ENCODE peak calls at places on chromosomes 5 and 9, in six cellular contexts. I, K, L, Q, U and M are unnamed samples.

GRCh38 chr5:149213264-149213663 is 58.4 kb upstream of the AFAP1L1 start:
- DNase-seq in I (no peak), Q (no peak), K (no peak), L (no peak), U (no peak), M (no peak)

GRCh38 chr5:117454716-117455212 is 880.1 kb upstream of the SEMA6A start:
- DNase-seq in L (peak), I (peak), U (peak), Q (peak), K (peak), M (peak)

GRCh38 chr9:100534401-100534800 is 43.5 kb upstream of the CAVIN4 start:
- DNase-seq in I (no peak), Q (no peak), L (no peak), K (no peak), U (no peak), M (no peak)

GRCh38 chr9:16434522-16434921 is 435.9 kb downstream of the BNC2 start:
- DNase-seq in K (no peak), L (no peak), I (no peak), U (no peak), Q (no peak), M (no peak)

GRCh38 chr5:94908889-94909480 is 290.5 kb downstream of the SLF1 start:
- DNase-seq in U (peak), K (no peak), L (peak), Q (no peak), I (no peak), M (no peak)

GRCh38 chr5:6158974-6159863 is 219.1 kb downstream of the MED10 start:
- DNase-seq in K (no peak), I (no peak), U (no peak), Q (no peak), L (no peak), M (no peak)

GRCh38 chr5:5980601-5981000 is 397.7 kb downstream of the MED10 start:
- DNase-seq in L (no peak), I (no peak), K (no peak), U (no peak), Q (no peak), M (no peak)

GRCh38 chr5:88118179-88118578 is 150.5 kb downstream of the TMEM161B start:
- DNase-seq in I (no peak), Q (no peak), U (no peak), L (no peak), K (no peak), M (no peak)

GRCh38 chr5:111169269-111169668 is 54.9 kb upstream of the CAMK4 start:
- DNase-seq in U (no peak), Q (no peak), L (no peak), I (no peak), K (no peak), M (no peak)

GRCh38 chr5:82105457-82105856 is 133.6 kb downstream of the ATG10 start:
- DNase-seq in K (no peak), I (no peak), Q (no peak), U (no peak), L (no peak), M (no peak)

GRCh38 chr5:73896117-73896516 is 270.1 kb downstream of the ARHGEF28 start:
- DNase-seq in L (no peak), I (no peak), U (no peak), Q (no peak), K (no peak), M (no peak)

GRCh38 chr5:132026516-132027008 is 15.1 kb upstream of the ACSL6 start:
- DNase-seq in U (no peak), L (no peak), Q (no peak), K (peak), I (no peak), M (no peak)

GRCh38 chr5:175590471-175590881 is 67.4 kb upstream of the HRH2 start:
- DNase-seq in L (no peak), U (no peak), Q (no peak), I (no peak), K (no peak), M (no peak)

GRCh38 chr9:110923601-110924000 is 114.7 kb downstream of the LPAR1 start:
- DNase-seq in L (no peak), Q (no peak), K (no peak), U (no peak), I (no peak), M (no peak)

GRCh38 chr9:122827759-122828090 is 663 bp downstream of the PDCL start:
- DNase-seq in Q (no peak), L (no peak), I (no peak), K (no peak), U (peak), M (no peak)

GRCh38 chr9:118281787-118282186 is 577.6 kb downstream of the TLR4 start:
- DNase-seq in K (no peak), U (no peak), L (no peak), I (no peak), Q (no peak), M (no peak)

GRCh38 chr9:109166771-109167601 is at the start of gene FRRS1L:
- DNase-seq in Q (no peak), K (no peak), L (no peak), I (no peak), U (no peak), M (no peak)

GRCh38 chr9:108963459-108964143 is 29.4 kb downstream of the ABITRAM start:
- DNase-seq in L (peak), I (no peak), Q (no peak), U (no peak), K (no peak), M (no peak)

GRCh38 chr9:13607746-13608445 is 328.4 kb upstream of the MPDZ start:
- DNase-seq in L (no peak), I (no peak), K (no peak), U (no peak), Q (no peak), M (no peak)

GRCh38 chr9:89426389-89426961 is 71.4 kb downstream of the SEMA4D start:
- DNase-seq in K (no peak), U (peak), Q (no peak), L (no peak), I (no peak), M (peak)

GRCh38 chr9:130304141-130304540 is 38.6 kb downstream of the HMCN2 start:
- DNase-seq in U (no peak), I (no peak), L (no peak), K (no peak), Q (no peak), M (no peak)

GRCh38 chr5:178115136-178115834 is 2.0 kb downstream of the N4BP3 start:
- DNase-seq in I (no peak), K (no peak), U (peak), L (no peak), Q (no peak), M (no peak)

GRCh38 chr5:14713476-14714384 is 49.2 kb downstream of the OTULIN start:
- DNase-seq in U (no peak), L (no peak), I (no peak), Q (no peak), K (no peak), M (no peak)

GRCh38 chr9:86788456-86788855 is 158.8 kb downstream of the GAS1 start:
- DNase-seq in U (no peak), K (no peak), L (no peak), Q (no peak), I (no peak), M (no peak)

GRCh38 chr9:85067792-85068191 is 398.3 kb downstream of the NTRK2 start:
- DNase-seq in I (no peak), U (no peak), Q (no peak), L (no peak), K (no peak), M (peak)

GRCh38 chr5:21723500-21723899 is 1129.6 kb downstream of the CDH12 start:
- DNase-seq in K (no peak), U (no peak), Q (no peak), I (no peak), L (no peak), M (no peak)

GRCh38 chr9:106954974-106955850 is 92.2 kb downstream of the ZNF462 start:
- DNase-seq in K (no peak), L (no peak), I (no peak), Q (no peak), U (no peak), M (no peak)

GRCh38 chr5:110038297-110038997 is 348.7 kb downstream of the MAN2A1 start:
- DNase-seq in L (no peak), Q (no peak), I (no peak), U (no peak), K (no peak), M (no peak)

GRCh38 chr5:175797521-175798038 is 73.8 kb upstream of the CPLX2 start:
- DNase-seq in U (no peak), L (no peak), K (no peak), I (no peak), Q (no peak), M (no peak)

GRCh38 chr5:89064054-89064453 is 181.1 kb upstream of the MEF2C start:
- DNase-seq in Q (no peak), K (no peak), U (no peak), I (no peak), L (no peak), M (no peak)

GRCh38 chr9:131997779-131998178 is 81.9 kb downstream of the MED27 start:
- DNase-seq in U (no peak), I (no peak), L (no peak), K (no peak), Q (no peak), M (no peak)

GRCh38 chr5:134592141-134592746 is 40.4 kb downstream of the SAR1B start:
- DNase-seq in Q (no peak), I (peak), L (no peak), U (peak), K (no peak), M (no peak)

GRCh38 chr5:91070761-91071429 is 312.2 kb downstream of the ARRDC3 start:
- DNase-seq in I (no peak), U (no peak), Q (no peak), L (no peak), K (no peak), M (no peak)

GRCh38 chr9:107644774-107645463 is 155.3 kb upstream of the KLF4 start:
- DNase-seq in K (peak), L (no peak), I (no peak), Q (peak), U (no peak), M (no peak)

GRCh38 chr5:135993894-135994514 is 34.8 kb upstream of the TGFBI start:
- DNase-seq in K (no peak), Q (no peak), U (no peak), L (no peak), I (no peak), M (no peak)

GRCh38 chr9:117737721-117738226 is 33.6 kb downstream of the TLR4 start:
- DNase-seq in I (no peak), K (no peak), L (no peak), U (no peak), Q (no peak), M (no peak)

GRCh38 chr5:59873113-59873512 is 20.4 kb downstream of the PDE4D start:
- DNase-seq in K (no peak), I (no peak), L (no peak), Q (no peak), U (no peak), M (no peak)

GRCh38 chr9:121048175-121048574 is 1.9 kb downstream of the C5 start:
- DNase-seq in L (no peak), Q (no peak), I (no peak), U (no peak), K (no peak), M (no peak)

GRCh38 chr5:10653033-10653432 is 89.2 kb downstream of the ANKRD33B start:
- DNase-seq in Q (peak), K (no peak), I (no peak), U (no peak), L (no peak), M (no peak)

GRCh38 chr9:70791936-70792335 is 329.5 kb downstream of the TRPM3 start:
- DNase-seq in K (no peak), Q (no peak), I (no peak), L (no peak), U (no peak), M (no peak)
- TF ChIP-seq CTCF in K (no peak), Q (no peak), I (no peak), L (no peak), U (no peak), M (no peak)

GRCh38 chr5:54325610-54326311 is 15.4 kb upstream of the ARL15 start:
- DNase-seq in L (peak), Q (no peak), U (no peak), K (no peak), I (no peak), M (no peak)

GRCh38 chr5:54320256-54320655 is 9.9 kb upstream of the ARL15 start:
- DNase-seq in Q (no peak), K (no peak), L (no peak), U (no peak), I (no peak), M (no peak)

GRCh38 chr5:54324651-54325271 is 14.4 kb upstream of the ARL15 start:
- DNase-seq in U (no peak), I (no peak), Q (no peak), L (no peak), K (no peak), M (no peak)

GRCh38 chr5:54325272-54325609 is 14.9 kb upstream of the ARL15 start:
- DNase-seq in Q (no peak), L (no peak), I (no peak), K (no peak), U (no peak), M (no peak)

DNA sequence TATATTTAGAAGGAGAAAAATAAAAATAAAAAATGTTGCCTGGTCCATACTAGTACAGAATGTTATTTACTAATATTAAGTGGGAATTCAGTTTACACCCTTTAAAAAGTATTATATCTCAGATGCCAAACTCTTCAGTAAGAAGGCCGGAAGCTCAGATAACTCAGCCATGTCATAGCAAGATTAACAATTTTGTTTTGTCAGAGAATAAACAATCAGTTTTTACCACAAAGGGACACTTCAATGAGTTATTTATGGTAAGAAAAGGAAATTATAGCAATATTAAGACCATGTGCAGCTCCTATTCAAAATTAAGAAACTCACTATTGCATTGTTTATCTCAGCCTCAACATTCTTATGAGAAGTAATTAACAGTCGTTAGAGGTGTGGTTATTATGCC is 13.1 kb upstream of the ARL15 start:
- DNase-seq in I (no peak), U (no peak), Q (no peak), K (no peak), L (no peak), M (no peak)
- H3K4me3 ChIP-seq in I (no peak), U (no peak), Q (no peak), K (no peak), L (no peak), M (no peak)

DNA sequence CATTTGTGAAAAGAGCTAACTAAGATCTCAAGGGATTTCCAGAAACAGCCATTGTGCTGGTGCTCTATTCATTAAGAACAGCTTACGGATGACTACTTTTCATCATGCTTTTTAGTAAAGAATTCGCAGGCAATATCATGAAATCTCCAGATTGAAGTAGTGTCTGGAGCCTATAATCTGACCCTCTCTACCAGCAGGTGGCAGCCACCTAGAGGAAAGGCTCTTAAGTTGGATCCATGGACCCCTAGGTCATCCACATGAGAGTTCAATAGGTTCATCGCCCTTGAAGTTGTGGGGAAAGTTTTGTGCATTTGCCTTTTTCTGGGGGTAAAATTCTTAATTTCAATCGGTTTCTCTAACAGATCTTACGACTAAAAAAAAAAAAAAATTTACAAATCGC is 82.3 kb downstream of the SLC1A3 start:
- DNase-seq in L (peak), Q (no peak), I (no peak), U (peak), K (no peak), M (no peak)
- TF ChIP-seq CTCF in L (peak), Q (no peak), I (peak), U (peak), K (peak), M (peak)

DNA sequence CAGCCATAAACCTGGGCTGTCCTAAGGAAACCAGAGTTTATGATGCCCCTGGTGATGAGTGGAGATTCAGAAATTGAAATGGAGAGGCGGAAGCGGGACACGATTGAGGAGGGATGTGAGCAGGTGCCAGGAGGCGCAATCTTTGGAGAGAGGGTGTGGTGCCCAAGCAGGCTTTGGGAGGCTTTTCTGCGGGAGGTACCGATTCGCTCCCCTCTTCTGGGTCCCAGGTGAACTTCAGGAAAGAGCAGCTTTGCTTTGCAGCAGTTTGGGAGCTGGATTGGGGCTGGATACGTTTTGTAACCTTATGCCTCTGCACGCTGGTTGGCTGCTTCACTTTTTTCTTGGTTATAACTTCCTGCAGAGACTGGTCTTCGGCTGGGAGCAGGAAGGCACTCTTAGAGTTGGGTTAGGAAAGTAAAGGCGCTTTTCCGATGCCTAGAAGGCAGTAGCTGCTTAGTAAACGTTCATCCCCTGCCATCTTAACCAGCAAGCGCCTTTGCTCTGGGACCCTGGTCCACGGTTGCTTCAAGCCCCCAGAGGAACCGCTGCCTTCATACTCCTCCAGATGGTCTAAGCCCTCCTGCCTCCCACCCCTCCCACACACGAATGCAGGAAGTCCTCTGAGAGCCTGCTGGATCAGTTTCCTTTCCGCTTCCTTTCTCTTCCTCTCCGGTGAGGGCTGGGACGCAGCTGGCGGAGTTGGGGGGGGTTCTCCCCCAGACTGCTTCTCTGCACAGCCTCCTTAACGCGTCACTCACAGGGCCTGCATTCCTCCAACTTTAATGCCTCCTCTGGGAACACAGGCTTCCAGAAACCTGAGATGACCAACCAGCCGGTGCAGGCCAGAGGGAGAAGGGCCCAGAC is 15.2 kb upstream of the NEK6 start:
- DNase-seq in I (peak), K (no peak), U (no peak), L (no peak), Q (no peak), M (no peak)
- H3K4me3 ChIP-seq in I (no peak), K (peak), U (no peak), L (no peak), Q (no peak), M (no peak)

GRCh38 chr9:91992636-91993035 is 42.6 kb upstream of the ROR2 start:
- DNase-seq in I (no peak), L (peak), Q (no peak), U (no peak), K (no peak), M (no peak)

GRCh38 chr9:91995000-91995399 is 45.0 kb upstream of the ROR2 start:
- DNase-seq in L (no peak), I (no peak), Q (no peak), K (no peak), U (no peak), M (no peak)

GRCh38 chr9:91986248-91986647 is 36.2 kb upstream of the ROR2 start:
- DNase-seq in Q (no peak), U (no peak), L (no peak), K (no peak), I (no peak), M (no peak)

GRCh38 chr9:91994422-91994821 is 44.4 kb upstream of the ROR2 start:
- DNase-seq in K (no peak), Q (no peak), U (no peak), I (no peak), L (no peak), M (no peak)

GRCh38 chr9:91991621-91992435 is 41.8 kb upstream of the ROR2 start:
- DNase-seq in K (no peak), I (no peak), L (no peak), Q (no peak), U (no peak), M (no peak)
- TF ChIP-seq CTCF in K (no peak), I (no peak), L (no peak), Q (no peak), U (no peak), M (no peak)

GRCh38 chr9:32881948-32882347 is 98.6 kb downstream of the TMEM215 start:
- DNase-seq in U (no peak), K (no peak), L (no peak), Q (no peak), I (no peak), M (no peak)
- H3K4me3 ChIP-seq in U (no peak), K (no peak), L (no peak), Q (no peak), I (no peak), M (no peak)

GRCh38 chr5:179623001-179623905 is at the start of gene HNRNPH1:
- DNase-seq in U (peak), L (peak), Q (peak), K (peak), I (peak), M (peak)
- TF ChIP-seq CTCF in U (no peak), L (no peak), Q (peak), K (no peak), I (peak), M (no peak)

GRCh38 chr5:139903805-139904565 is 108.4 kb downstream of the PSD2 start:
- DNase-seq in K (peak), Q (no peak), L (peak), I (no peak), U (no peak), M (no peak)

GRCh38 chr5:139903450-139903804 is 107.8 kb downstream of the PSD2 start:
- DNase-seq in L (no peak), U (no peak), I (no peak), Q (no peak), K (peak), M (no peak)

GRCh38 chr5:139906661-139907060 is 111.1 kb downstream of the PSD2 start:
- DNase-seq in Q (no peak), U (no peak), I (no peak), K (no peak), L (no peak), M (no peak)

GRCh38 chr5:139905401-139905800 is 109.8 kb downstream of the PSD2 start:
- DNase-seq in I (no peak), Q (no peak), L (no peak), K (peak), U (no peak), M (no peak)

GRCh38 chr5:139904566-139905400 is 109.2 kb downstream of the PSD2 start:
- DNase-seq in I (no peak), K (peak), U (no peak), L (no peak), Q (no peak), M (no peak)
- H3K4me3 ChIP-seq in I (no peak), K (peak), U (no peak), L (no peak), Q (peak), M (no peak)

DNA sequence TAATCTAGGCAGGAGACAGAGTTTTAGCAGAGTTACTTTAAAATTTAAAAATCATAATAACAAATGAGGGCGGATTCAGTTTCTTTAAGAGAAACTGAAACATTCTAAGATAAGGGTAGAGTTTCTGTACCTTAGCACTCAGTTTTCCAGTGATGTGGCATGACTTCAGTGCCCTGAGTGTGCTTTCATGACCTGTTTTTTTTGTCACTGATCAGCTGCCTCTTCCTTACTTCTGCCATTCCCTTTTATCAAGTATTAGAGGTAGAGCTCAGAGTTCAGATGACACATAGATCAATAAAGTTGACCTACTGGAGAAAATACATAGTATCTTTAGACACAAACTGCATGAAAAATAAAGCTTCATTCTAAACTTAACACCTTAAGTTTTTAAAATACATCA is 82.3 kb downstream of the ERMP1 start:
- DNase-seq in L (no peak), I (no peak), K (no peak), U (no peak), Q (no peak), M (no peak)
- TF ChIP-seq CTCF in L (no peak), I (no peak), K (no peak), U (no peak), Q (no peak), M (no peak)

GRCh38 chr5:160045004-160045403 is 36.1 kb downstream of the TTC1 start:
- DNase-seq in Q (no peak), U (no peak), K (no peak), I (no peak), L (no peak), M (no peak)
- H3K4me3 ChIP-seq in Q (no peak), U (no peak), K (no peak), I (no peak), L (no peak), M (no peak)